ENCODE peak calls at places on chromosome 20, in seven cellular contexts. W, G, J, O, S, U and V are unnamed samples. For H3K9me3, the result is how much of the 10 kb centered on the place peaks cover.

GRCh38 chr20:17634666-17635319 is 47.2 kb downstream of the RRBP1 start:
- DNase-seq in U (no peak), G (no peak), O (no peak), W (no peak), J (no peak), S (no peak), V (no peak)

GRCh38 chr20:25049261-25050060 is 8.5 kb downstream of the ACSS1 start:
- DNase-seq in S (no peak), G (no peak), U (no peak), J (no peak), W (no peak), O (no peak), V (no peak)

GRCh38 chr20:57526067-57526884 is 1.3 kb upstream of the CTCFL start:
- DNase-seq in O (no peak), J (no peak), G (no peak), S (no peak), W (no peak), U (no peak), V (no peak)

GRCh38 chr20:57708694-57709673 is 831 bp downstream of the PMEPA1 start:
- DNase-seq in S (no peak), J (no peak), O (no peak), W (peak), U (peak), G (peak), V (no peak)

GRCh38 chr20:56614196-56614595 is 14.9 kb upstream of the TFAP2C start:
- DNase-seq in G (no peak), U (no peak), S (no peak), J (no peak), W (no peak), O (no peak), V (no peak)

GRCh38 chr20:23606652-23607049 is 934 bp upstream of the CST9 start:
- DNase-seq in J (peak), G (peak), O (no peak), S (peak), U (peak), W (peak), V (no peak)

GRCh38 chr20:35446356-35447078 is 8.5 kb upstream of the GDF5 start:
- DNase-seq in W (no peak), J (no peak), U (no peak), S (no peak), G (no peak), O (no peak), V (no peak)

GRCh38 chr20:5864873-5865582 is 85.3 kb downstream of the TRMT6 start:
- DNase-seq in U (no peak), G (no peak), W (no peak), O (no peak), S (no peak), J (peak), V (no peak)

GRCh38 chr20:35341366-35342028 is 49.3 kb upstream of the FAM83C start:
- DNase-seq in G (no peak), J (peak), U (no peak), W (no peak), S (no peak), O (no peak), V (no peak)

GRCh38 chr20:3749689-3750639 is 17.5 kb downstream of the HSPA12B start:
- DNase-seq in O (no peak), G (peak), J (no peak), S (no peak), W (no peak), U (no peak), V (no peak)

GRCh38 chr20:21225215-21225947 is 77.8 kb upstream of the XRN2 start:
- DNase-seq in S (no peak), J (no peak), O (no peak), U (no peak), W (no peak), G (no peak), V (no peak)

GRCh38 chr20:44208165-44208564 is 2.4 kb downstream of the OSER1 start:
- DNase-seq in U (no peak), S (no peak), O (no peak), G (no peak), J (no peak), W (no peak), V (no peak)

GRCh38 chr20:44210422-44211176 is at the start of gene OSER1:
- DNase-seq in U (peak), J (peak), O (peak), S (peak), G (peak), W (peak), V (peak)

GRCh38 chr20:44209691-44210421 is 715 bp downstream of the OSER1 start:
- DNase-seq in U (no peak), G (no peak), J (no peak), O (no peak), S (no peak), W (peak), V (no peak)

GRCh38 chr20:44207066-44207723 is 3.4 kb downstream of the OSER1 start:
- DNase-seq in O (no peak), G (no peak), W (no peak), J (no peak), S (no peak), U (no peak), V (no peak)

DNA sequence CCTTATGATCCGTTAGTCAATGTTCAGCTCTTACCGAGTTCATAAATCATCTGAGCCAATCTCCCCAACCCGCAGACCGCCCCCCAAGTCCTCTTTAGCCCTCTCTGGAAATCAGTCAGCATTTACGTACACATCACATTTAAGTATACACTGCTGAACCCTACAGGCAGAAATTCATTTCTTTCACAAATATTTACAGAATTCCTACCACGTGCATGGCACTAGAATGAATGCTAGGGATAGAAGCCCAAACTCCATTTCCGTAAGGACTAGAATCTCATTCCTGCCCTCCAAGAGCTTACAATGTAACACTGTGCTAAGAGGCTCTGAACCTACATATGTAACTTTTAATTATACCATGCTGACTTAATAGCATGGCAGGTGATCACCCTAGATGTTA is 1.8 kb downstream of the OSER1 start:
- DNase-seq in U (no peak), O (no peak), G (no peak), W (no peak), S (no peak), J (peak), V (no peak)
- H3K27ac ChIP-seq in U (peak), O (peak), G (no peak), W (peak), S (peak), J (no peak), V (peak)

DNA sequence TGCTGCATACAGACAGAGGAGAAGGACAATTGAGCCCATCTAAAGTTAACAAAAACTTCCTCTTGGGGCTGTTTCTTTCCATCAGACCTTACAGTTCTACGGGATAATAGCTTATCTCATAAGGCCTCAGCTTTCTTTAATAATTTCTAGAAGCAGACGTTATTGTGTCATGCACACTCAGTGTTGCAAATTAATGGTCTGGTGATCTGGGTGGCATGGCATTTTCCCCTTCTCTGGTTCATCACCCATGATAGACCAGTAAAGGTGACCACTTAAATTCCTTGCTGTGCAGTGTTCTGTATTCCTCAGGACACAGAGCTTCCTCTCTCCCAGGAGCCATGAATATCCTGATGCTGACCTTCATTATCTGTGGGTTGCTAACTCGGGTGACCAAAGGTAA is at the start of gene DEFB125:
- DNase-seq in S (no peak), U (no peak), G (no peak), W (no peak), J (no peak), O (no peak), V (no peak)
- H3K9me3 ChIP-seq in S (under half), U (under half), G (under half), W (under half), J (under half), O (under half), V (under half)

GRCh38 chr20:36473164-36473563 is 68.2 kb upstream of the MYL9 start:
- DNase-seq in J (no peak), G (no peak), U (no peak), O (no peak), W (no peak), S (no peak), V (no peak)

GRCh38 chr20:36477475-36477874 is 63.8 kb upstream of the MYL9 start:
- DNase-seq in G (no peak), O (no peak), U (no peak), S (no peak), J (no peak), W (no peak), V (no peak)

GRCh38 chr20:36471885-36472642 is 69.3 kb upstream of the MYL9 start:
- DNase-seq in S (no peak), G (no peak), W (no peak), J (no peak), U (no peak), O (no peak), V (no peak)

GRCh38 chr20:36472656-36473071 is 68.7 kb upstream of the MYL9 start:
- DNase-seq in W (peak), S (no peak), G (peak), O (no peak), U (peak), J (peak), V (no peak)

GRCh38 chr20:36474563-36474962 is 66.8 kb upstream of the MYL9 start:
- DNase-seq in U (no peak), W (no peak), G (no peak), J (no peak), O (no peak), S (no peak), V (no peak)
- H3K27ac ChIP-seq in U (peak), W (peak), G (no peak), J (no peak), O (peak), S (peak), V (peak)

GRCh38 chr20:58850693-58851174 is at the start of gene GNAS-AS1:
- DNase-seq in J (no peak), O (no peak), W (peak), G (peak), U (peak), S (peak), V (no peak)
- H3K9me3 ChIP-seq in J (under half), O (under half), W (under half), G (under half), U (under half), S (under half), V (under half)

GRCh38 chr20:31516651-31517050 is 2.4 kb downstream of the HM13 start:
- DNase-seq in W (no peak), U (no peak), J (no peak), G (no peak), O (no peak), S (no peak), V (no peak)

GRCh38 chr20:31515775-31516107 is 1.5 kb downstream of the HM13 start:
- DNase-seq in U (no peak), J (no peak), O (no peak), S (no peak), W (no peak), G (no peak), V (no peak)

GRCh38 chr20:31516166-31516565 is 1.9 kb downstream of the HM13 start:
- DNase-seq in S (no peak), U (no peak), W (no peak), O (no peak), J (no peak), G (no peak), V (no peak)

GRCh38 chr20:31515072-31515774 is 981 bp downstream of the HM13 start:
- DNase-seq in W (no peak), U (no peak), S (no peak), J (no peak), O (no peak), G (no peak), V (no peak)

DNA sequence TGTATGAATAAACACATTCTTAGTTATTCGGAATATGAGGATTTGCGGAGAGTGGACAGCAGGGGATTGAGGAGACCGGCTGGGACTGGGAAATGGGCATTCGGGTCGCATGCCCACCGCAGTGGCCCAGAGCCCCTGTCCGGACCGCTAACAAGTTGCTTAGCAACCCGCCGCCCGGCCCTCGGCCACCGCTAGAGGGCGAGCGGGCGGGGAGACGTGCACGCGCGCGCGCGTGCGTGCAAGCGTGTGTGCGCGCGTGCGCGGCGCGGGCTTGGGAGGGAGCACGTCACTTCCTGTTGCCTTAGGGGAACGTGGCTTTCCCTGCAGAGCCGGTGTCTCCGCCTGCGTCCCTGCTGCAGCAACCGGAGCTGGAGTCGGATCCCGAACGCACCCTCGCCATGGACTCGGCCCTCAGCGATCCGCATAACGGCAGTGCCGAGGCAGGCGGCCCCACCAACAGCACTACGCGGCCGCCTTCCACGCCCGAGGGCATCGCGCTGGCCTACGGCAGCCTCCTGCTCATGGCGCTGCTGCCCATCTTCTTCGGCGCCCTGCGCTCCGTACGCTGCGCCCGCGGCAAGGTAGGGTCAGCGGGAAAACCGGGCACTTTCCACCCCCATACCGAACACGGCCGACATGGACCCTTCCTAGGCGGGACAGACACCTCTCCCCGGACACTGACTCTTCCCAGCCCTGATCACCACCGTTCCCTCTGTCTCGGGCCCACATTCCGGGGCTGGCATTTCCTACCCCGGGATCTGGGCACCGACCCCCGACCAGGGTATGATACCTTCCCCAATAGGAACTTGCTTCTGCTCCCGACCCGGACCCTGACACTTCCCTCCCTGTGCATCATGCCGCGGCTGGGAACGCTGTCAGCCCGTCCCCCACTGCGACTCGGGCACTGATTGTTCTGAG is at the start of gene HM13:
- DNase-seq in W (peak), G (peak), U (peak), O (peak), J (peak), S (peak), V (no peak)
- H3K27ac ChIP-seq in W (peak), G (peak), U (peak), O (peak), J (peak), S (peak), V (peak)

GRCh38 chr20:44848254-44849015 is 37.1 kb upstream of the YWHAB start:
- DNase-seq in U (no peak), J (peak), S (no peak), O (no peak), G (no peak), W (no peak), V (no peak)

GRCh38 chr20:44849712-44850111 is 35.8 kb upstream of the YWHAB start:
- DNase-seq in W (no peak), S (no peak), J (no peak), G (no peak), O (no peak), U (no peak), V (no peak)

GRCh38 chr20:44851545-44851944 is 34.0 kb upstream of the YWHAB start:
- DNase-seq in W (no peak), G (no peak), O (no peak), S (no peak), U (no peak), J (no peak), V (no peak)

GRCh38 chr20:44850883-44851282 is 34.6 kb upstream of the YWHAB start:
- DNase-seq in W (no peak), J (no peak), G (no peak), S (no peak), U (no peak), O (no peak), V (no peak)

GRCh38 chr20:44850272-44850671 is 35.2 kb upstream of the YWHAB start:
- DNase-seq in S (no peak), W (no peak), J (no peak), O (no peak), U (no peak), G (no peak), V (no peak)
- H3K9me3 ChIP-seq in S (under half), W (under half), J (under half), O (under half), U (under half), G (under half), V (under half)

GRCh38 chr20:2131366-2131765 is 29.7 kb downstream of the STK35 start:
- DNase-seq in W (no peak), U (no peak), O (no peak), S (no peak), J (peak), G (no peak), V (no peak)

GRCh38 chr20:2128542-2128941 is 26.9 kb downstream of the STK35 start:
- DNase-seq in J (no peak), G (no peak), S (no peak), W (no peak), U (no peak), O (no peak), V (no peak)

GRCh38 chr20:2132461-2132901 is 30.9 kb downstream of the STK35 start:
- DNase-seq in O (no peak), J (peak), S (no peak), W (no peak), U (no peak), G (no peak), V (no peak)

GRCh38 chr20:2130062-2130591 is 28.5 kb downstream of the STK35 start:
- DNase-seq in O (no peak), W (no peak), S (no peak), G (no peak), J (no peak), U (no peak), V (no peak)

DNA sequence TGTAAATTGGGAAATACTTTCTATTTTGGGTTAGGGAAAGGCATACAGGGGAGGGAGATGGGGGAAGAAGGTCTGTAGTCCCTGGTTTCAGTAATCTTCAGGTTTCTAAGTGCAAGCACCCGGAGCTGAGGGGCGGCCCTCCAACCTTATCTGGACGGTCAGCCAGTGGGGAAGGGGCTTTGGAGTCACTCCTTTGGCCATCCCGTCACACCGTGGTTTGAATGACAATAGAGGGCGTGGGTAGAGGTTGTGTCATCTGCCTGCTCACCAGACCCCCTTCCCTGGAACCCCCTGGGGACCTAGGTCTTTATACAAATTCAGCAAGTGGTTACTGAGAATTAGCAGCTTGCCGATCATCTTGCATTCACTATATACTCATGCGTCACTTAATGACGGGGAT is 29.0 kb downstream of the STK35 start:
- DNase-seq in O (no peak), W (no peak), G (no peak), S (no peak), U (no peak), J (no peak), V (no peak)
- H3K27ac ChIP-seq in O (peak), W (peak), G (no peak), S (peak), U (peak), J (peak), V (no peak)

DNA sequence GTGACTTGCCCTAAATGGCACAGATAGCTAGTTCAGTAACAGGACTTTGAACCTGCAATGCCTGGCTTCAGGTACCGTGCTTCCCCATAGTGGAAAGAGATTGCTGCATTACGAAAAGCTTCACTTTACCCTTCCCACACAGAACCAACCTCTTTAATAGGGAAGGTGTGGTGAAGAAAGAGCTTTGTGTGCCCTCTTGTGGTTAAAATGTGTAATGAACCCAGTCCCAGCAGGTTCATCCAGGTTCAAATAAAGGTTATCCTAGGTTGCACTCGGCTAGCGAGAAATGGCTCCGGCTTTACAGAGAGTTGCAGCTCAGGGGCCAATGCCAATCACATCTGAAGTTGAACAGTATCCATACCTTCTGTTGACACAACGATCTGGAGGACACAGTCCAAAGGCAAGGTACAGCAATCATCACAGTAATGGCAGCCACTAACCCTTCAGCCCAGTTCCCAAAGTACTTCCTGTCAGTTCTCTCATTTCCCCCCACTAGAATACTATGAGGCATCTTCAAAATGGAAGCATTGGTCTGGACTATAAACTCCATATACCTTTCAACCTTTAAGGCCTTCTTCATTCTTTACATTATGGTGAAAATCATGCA is 3.0 kb downstream of the DEFB115 start:
- DNase-seq in U (no peak), O (no peak), G (no peak), J (peak), W (no peak), S (no peak), V (no peak)
- H3K9me3 ChIP-seq in U (under half), O (under half), G (under half), J (under half), W (under half), S (under half), V (under half)

DNA sequence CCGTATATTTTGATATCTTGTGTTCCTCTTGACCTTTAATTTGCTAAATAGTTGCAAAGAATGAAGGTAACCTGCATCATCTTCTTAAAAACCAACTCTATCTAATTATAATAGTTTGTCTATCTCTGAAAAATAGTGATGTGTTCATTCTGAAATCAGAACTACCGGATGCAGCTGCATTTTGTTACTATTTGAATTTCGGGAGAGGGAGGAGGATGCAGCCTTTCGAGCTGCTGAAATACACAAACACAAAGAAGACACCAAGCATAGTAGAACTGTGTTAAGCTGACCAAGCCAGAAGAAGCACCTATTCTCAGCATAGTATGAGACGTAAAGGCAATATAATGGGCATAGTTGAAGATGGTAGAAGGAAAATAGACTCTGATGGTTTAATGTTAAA is 33.1 kb downstream of the PTPN1 start:
- DNase-seq in O (no peak), U (no peak), G (no peak), J (no peak), W (no peak), S (no peak), V (no peak)
- H3K27ac ChIP-seq in O (no peak), U (peak), G (no peak), J (no peak), W (no peak), S (no peak), V (no peak)

GRCh38 chr20:63386491-63386890 is 25.3 kb upstream of the CHRNA4 start:
- DNase-seq in J (no peak), S (no peak), O (no peak), G (no peak), W (no peak), U (no peak), V (no peak)
- H3K9me3 ChIP-seq in J (under half), S (under half), O (under half), G (under half), W (under half), U (under half), V (under half)